ENCODE peak calls at places on chromosomes 3 and 15, in five cellular contexts. K is neural crest cell, D is LoVo, H is NCI-H446, J is AG09319. Y is an unnamed sample.

GRCh38 chr3:71551286-71551919 is 32.1 kb downstream of the FOXP1 start:
- DNase-seq in K (no peak), D (no peak), H (no peak), J (no peak), Y (no peak)

GRCh38 chr15:39270976-39271375 is 309.9 kb upstream of the THBS1 start:
- DNase-seq in K (no peak), D (no peak), H (no peak), J (no peak), Y (no peak)

GRCh38 chr3:4825572-4826236 is 153.5 kb upstream of the BHLHE40 start:
- DNase-seq in K (no peak), D (no peak), H (no peak), J (no peak), Y (peak)

GRCh38 chr3:94159062-94159726 is 96.3 kb downstream of the NSUN3 start:
- DNase-seq in K (no peak), D (peak), H (peak), J (no peak), Y (no peak)

GRCh38 chr3:40298075-40298474 is 11.4 kb upstream of the EIF1B start:
- DNase-seq in K (no peak), D (no peak), H (no peak), J (no peak), Y (no peak)

GRCh38 chr15:75606711-75607684 is 18.5 kb downstream of the SNUPN start:
- DNase-seq in K (no peak), D (no peak), H (no peak), J (no peak), Y (no peak)

GRCh38 chr3:192090586-192090985 is 629.6 kb downstream of the PYDC2 start:
- DNase-seq in K (no peak), D (no peak), H (no peak), J (no peak), Y (no peak)

GRCh38 chr15:99312228-99312627 is 60.9 kb downstream of the LRRC28 start:
- DNase-seq in K (no peak), D (no peak), H (no peak), J (no peak), Y (no peak)

GRCh38 chr15:42385206-42385979 is 26.1 kb downstream of the CAPN3 start:
- DNase-seq in K (peak), D (no peak), H (peak), J (no peak), Y (no peak)

GRCh38 chr3:129539201-129539600 is 3.8 kb upstream of the H1-8 start:
- DNase-seq in K (no peak), D (no peak), H (no peak), J (no peak), Y (no peak)

GRCh38 chr3:185175370-185175987 is 22.6 kb upstream of the C3orf70 start:
- DNase-seq in K (peak), D (peak), H (no peak), J (no peak), Y (no peak)

GRCh38 chr3:71813704-71814103 is 28.8 kb upstream of the PROK2 start:
- DNase-seq in K (no peak), D (no peak), H (no peak), J (no peak), Y (no peak)